ENCODE peak calls at places on chromosome 16, in four cellular contexts. One of them, this sample, is unnamed.

GRCh38 chr16:75860654-75861053 is 134.4 kb upstream of the CPHXL start:
- DNase-seq in CD8-positive, alpha-beta memory T cell: no peak
- DNase-seq in left ventricle myocardium inferior: no peak
- DNase-seq in AG04450: no peak
- DNase-seq in this sample: no peak

GRCh38 chr16:53207810-53208752 is 153.3 kb downstream of the CHD9 start:
- DNase-seq in left ventricle myocardium inferior: no peak
- DNase-seq in CD8-positive, alpha-beta memory T cell: no peak
- DNase-seq in AG04450: peak; percentile 46
- DNase-seq in this sample: no peak

GRCh38 chr16:20910781-20911321 is 10.3 kb downstream of the LYRM1 start:
- DNase-seq in AG04450: no peak
- DNase-seq in CD8-positive, alpha-beta memory T cell: no peak
- DNase-seq in left ventricle myocardium inferior: no peak
- DNase-seq in this sample: no peak

GRCh38 chr16:2966803-2967184 is 2.4 kb upstream of the PAQR4 start:
- DNase-seq in AG04450: no peak
- DNase-seq in CD8-positive, alpha-beta memory T cell: no peak
- DNase-seq in left ventricle myocardium inferior: no peak
- DNase-seq in this sample: no peak

GRCh38 chr16:4918790-4919210 is 18.1 kb downstream of the PPL start:
- DNase-seq in AG04450: no peak
- DNase-seq in left ventricle myocardium inferior: no peak
- DNase-seq in CD8-positive, alpha-beta memory T cell: no peak
- DNase-seq in this sample: no peak

GRCh38 chr16:21646721-21647561 is 5.5 kb downstream of the IGSF6 start:
- DNase-seq in CD8-positive, alpha-beta memory T cell: peak; percentile 85
- DNase-seq in AG04450: no peak
- DNase-seq in left ventricle myocardium inferior: no peak
- DNase-seq in this sample: no peak

GRCh38 chr16:1778200-1779179 is 3.9 kb downstream of the SPSB3 start:
- DNase-seq in left ventricle myocardium inferior: no peak
- DNase-seq in AG04450: no peak
- DNase-seq in CD8-positive, alpha-beta memory T cell: no peak
- DNase-seq in this sample: peak; percentile 17

GRCh38 chr16:20308801-20309590 is 18.3 kb downstream of the GP2 start:
- DNase-seq in CD8-positive, alpha-beta memory T cell: no peak
- DNase-seq in AG04450: no peak
- DNase-seq in left ventricle myocardium inferior: no peak
- DNase-seq in this sample: no peak

GRCh38 chr16:57999971-58000705 is at the start of gene ZNF319:
- DNase-seq in AG04450: no peak
- DNase-seq in CD8-positive, alpha-beta memory T cell: peak; percentile 51
- DNase-seq in left ventricle myocardium inferior: no peak
- DNase-seq in this sample: peak; percentile 59

GRCh38 chr16:74984194-74984669 is 691 bp downstream of the WDR59 start:
- DNase-seq in CD8-positive, alpha-beta memory T cell: peak; percentile 57
- DNase-seq in left ventricle myocardium inferior: no peak
- DNase-seq in AG04450: no peak
- DNase-seq in this sample: no peak

GRCh38 chr16:89658221-89658879 is 714 bp downstream of the SPATA33 start:
- DNase-seq in left ventricle myocardium inferior: no peak
- DNase-seq in AG04450: no peak
- DNase-seq in CD8-positive, alpha-beta memory T cell: peak; percentile 44
- DNase-seq in this sample: no peak

GRCh38 chr16:81866820-81867440 is 87.8 kb downstream of the PLCG2 start:
- DNase-seq in CD8-positive, alpha-beta memory T cell: no peak
- DNase-seq in AG04450: no peak
- DNase-seq in left ventricle myocardium inferior: peak; percentile 68
- DNase-seq in this sample: peak; percentile 62
- H3K27ac ChIP-seq in CD8-positive, alpha-beta memory T cell: no peak overlapping the region
- H3K27ac ChIP-seq in AG04450: no peak overlapping the region
- H3K27ac ChIP-seq in left ventricle myocardium inferior: peak overlapping the region; percentile 79
- H3K27ac ChIP-seq in this sample: peak overlapping the region; percentile 36

GRCh38 chr16:16158082-16158658 is 65.1 kb downstream of the ABCC6 start:
- DNase-seq in CD8-positive, alpha-beta memory T cell: no peak
- DNase-seq in left ventricle myocardium inferior: no peak
- DNase-seq in AG04450: no peak
- DNase-seq in this sample: no peak
- H3K27ac ChIP-seq in CD8-positive, alpha-beta memory T cell: no peak overlapping the region
- H3K27ac ChIP-seq in left ventricle myocardium inferior: no peak overlapping the region
- H3K27ac ChIP-seq in AG04450: no peak overlapping the region
- H3K27ac ChIP-seq in this sample: no peak overlapping the region

GRCh38 chr16:70331091-70331490 is 15.6 kb upstream of the DDX19A start:
- DNase-seq in AG04450: no peak
- DNase-seq in CD8-positive, alpha-beta memory T cell: no peak
- DNase-seq in left ventricle myocardium inferior: no peak
- DNase-seq in this sample: no peak

DNA sequence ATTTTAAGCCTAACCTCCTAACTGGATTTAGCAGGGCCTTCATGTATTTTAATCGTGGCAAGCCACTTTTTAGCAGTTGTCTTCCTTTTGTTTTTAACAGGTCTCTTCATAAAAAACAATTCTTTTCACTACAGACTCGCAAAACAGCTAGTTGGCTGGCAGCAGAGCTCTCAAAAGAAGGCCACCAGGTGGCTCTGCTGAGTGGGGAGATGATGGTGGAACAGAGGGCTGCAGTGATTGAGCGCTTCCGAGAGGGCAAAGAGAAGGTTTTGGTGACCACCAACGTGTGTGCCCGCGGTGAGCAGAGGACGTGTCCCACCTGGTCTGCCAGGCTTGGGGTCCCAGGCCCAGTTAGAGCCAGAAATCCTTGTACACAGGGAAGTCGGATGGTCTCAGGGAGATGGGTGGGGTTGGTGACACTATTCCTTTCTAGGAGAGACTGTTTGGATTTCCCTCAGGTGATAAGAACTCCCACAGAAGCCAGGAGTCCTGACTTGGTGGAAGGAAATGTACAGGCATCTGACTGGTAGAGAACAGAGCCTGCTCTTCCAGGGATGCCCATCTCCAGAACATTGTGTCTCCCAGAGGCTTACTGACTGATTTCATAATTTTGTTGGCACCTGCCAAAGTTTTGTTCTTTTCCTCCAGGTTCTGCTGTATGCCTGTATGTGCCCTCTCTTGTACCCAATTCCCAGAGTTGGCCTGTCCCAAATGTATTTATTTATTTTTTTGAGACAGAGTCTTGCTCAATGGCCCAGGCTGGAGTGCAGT is 14.9 kb upstream of the DDX19A start:
- DNase-seq in AG04450: no peak
- DNase-seq in left ventricle myocardium inferior: no peak
- DNase-seq in CD8-positive, alpha-beta memory T cell: no peak
- DNase-seq in this sample: no peak
- H3K27ac ChIP-seq in AG04450: no peak overlapping the region
- H3K27ac ChIP-seq in left ventricle myocardium inferior: peak overlapping the region; percentile 16
- H3K27ac ChIP-seq in CD8-positive, alpha-beta memory T cell: no peak overlapping the region
- H3K27ac ChIP-seq in this sample: peak overlapping the region; percentile 16

GRCh38 chr16:50566336-50566962 is 18.3 kb downstream of the NKD1 start:
- DNase-seq in left ventricle myocardium inferior: no peak
- DNase-seq in CD8-positive, alpha-beta memory T cell: no peak
- DNase-seq in AG04450: no peak
- DNase-seq in this sample: no peak

GRCh38 chr16:50565428-50565827 is 17.2 kb downstream of the NKD1 start:
- DNase-seq in AG04450: no peak
- DNase-seq in CD8-positive, alpha-beta memory T cell: no peak
- DNase-seq in left ventricle myocardium inferior: no peak
- DNase-seq in this sample: no peak

GRCh38 chr16:50568187-50568830 is 20.1 kb downstream of the NKD1 start:
- DNase-seq in left ventricle myocardium inferior: no peak
- DNase-seq in CD8-positive, alpha-beta memory T cell: no peak
- DNase-seq in AG04450: no peak
- DNase-seq in this sample: no peak

GRCh38 chr16:50570354-50570753 is 22.2 kb downstream of the NKD1 start:
- DNase-seq in CD8-positive, alpha-beta memory T cell: no peak
- DNase-seq in left ventricle myocardium inferior: no peak
- DNase-seq in AG04450: no peak
- DNase-seq in this sample: no peak

DNA sequence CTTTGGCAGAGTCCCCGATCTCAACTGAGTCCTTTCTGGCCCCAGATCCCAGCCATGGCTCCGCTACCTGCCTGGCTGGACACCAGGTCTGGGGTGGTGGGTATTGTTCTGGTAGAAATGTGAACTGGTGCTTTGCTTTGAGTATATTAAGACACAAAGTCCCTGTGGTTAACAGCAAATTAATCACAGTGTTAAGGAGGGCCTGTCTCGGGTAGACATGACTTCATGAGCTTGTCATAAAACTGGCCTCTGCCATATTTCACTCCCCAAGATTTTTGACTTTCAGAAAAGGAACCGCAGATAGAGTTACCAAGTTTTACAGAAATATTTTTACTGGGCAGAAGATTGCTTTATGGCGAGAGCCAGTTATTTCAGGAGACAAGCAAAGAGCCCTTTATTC is 19.5 kb downstream of the NKD1 start:
- DNase-seq in left ventricle myocardium inferior: no peak
- DNase-seq in CD8-positive, alpha-beta memory T cell: no peak
- DNase-seq in AG04450: no peak
- DNase-seq in this sample: no peak
- H3K27ac ChIP-seq in left ventricle myocardium inferior: no peak overlapping the region
- H3K27ac ChIP-seq in CD8-positive, alpha-beta memory T cell: no peak overlapping the region
- H3K27ac ChIP-seq in AG04450: no peak overlapping the region
- H3K27ac ChIP-seq in this sample: no peak overlapping the region

GRCh38 chr16:81502396-81503060 is 57.9 kb downstream of the CMIP start:
- DNase-seq in left ventricle myocardium inferior: no peak
- DNase-seq in AG04450: no peak
- DNase-seq in CD8-positive, alpha-beta memory T cell: no peak
- DNase-seq in this sample: no peak
- H3K27ac ChIP-seq in left ventricle myocardium inferior: peak overlapping the region; percentile 67
- H3K27ac ChIP-seq in AG04450: no peak overlapping the region
- H3K27ac ChIP-seq in CD8-positive, alpha-beta memory T cell: no peak overlapping the region
- H3K27ac ChIP-seq in this sample: no peak overlapping the region

DNA sequence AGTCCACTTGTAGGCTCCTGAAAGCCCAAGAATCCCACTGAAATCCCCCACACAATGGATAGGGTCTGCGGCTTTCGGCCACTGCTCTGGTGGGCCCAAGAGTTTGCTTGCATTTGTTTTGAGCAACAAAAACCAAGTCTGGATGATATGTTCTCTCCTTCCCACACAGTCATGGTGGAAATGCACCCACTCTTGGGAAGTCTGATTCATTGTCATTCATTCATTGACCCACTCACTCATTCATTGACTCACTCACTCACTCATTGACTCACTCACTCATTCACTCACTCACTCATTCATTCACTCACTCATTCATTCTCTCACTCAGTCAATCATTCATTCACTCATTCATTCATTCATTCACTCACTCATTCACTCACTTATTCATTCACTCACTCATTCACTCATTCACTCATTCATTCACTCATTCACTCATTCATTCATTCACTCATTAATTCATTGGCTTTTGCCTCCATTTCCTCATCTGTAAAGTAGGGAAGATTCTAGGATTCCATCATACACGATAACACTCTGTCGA is 2.2 kb upstream of the CA5A start:
- DNase-seq in AG04450: no peak
- DNase-seq in left ventricle myocardium inferior: no peak
- DNase-seq in CD8-positive, alpha-beta memory T cell: no peak
- DNase-seq in this sample: peak; percentile 9
- H3K27ac ChIP-seq in AG04450: no peak overlapping the region
- H3K27ac ChIP-seq in left ventricle myocardium inferior: no peak overlapping the region
- H3K27ac ChIP-seq in CD8-positive, alpha-beta memory T cell: no peak overlapping the region
- H3K27ac ChIP-seq in this sample: no peak overlapping the region